ENCODE peak calls at places on chromosomes 11 and 22, in four cellular contexts. Q is activated CD4-positive, alpha-beta T cell treated with anti-CD3 and anti-CD28 coated beads for 48 hours; A is activated CD8-positive, alpha-beta T cell treated with anti-CD3 and anti-CD28 coated beads for 36 hours; R is caudate nucleus. Y is an unnamed sample.

GRCh38 chr22:49586873-49587272 is 240.8 kb downstream of the BRD1 start:
- DNase-seq in Q (no peak), A (no peak), R (no peak), Y (no peak)

GRCh38 chr22:20889904-20890303 is 27.3 kb upstream of the CRKL start:
- DNase-seq in Q (no peak), A (no peak), R (no peak), Y (no peak)

GRCh38 chr22:46846832-46847355 is 84.4 kb downstream of the TBC1D22A start:
- DNase-seq in Q (no peak), A (no peak), R (no peak), Y (no peak)

GRCh38 chr11:44018127-44018521 is 29.7 kb upstream of the ACCSL start:
- DNase-seq in Q (no peak), A (no peak), R (no peak), Y (no peak)

GRCh38 chr22:32712644-32713355 is 88.7 kb upstream of the TIMP3 start:
- DNase-seq in Q (no peak), A (no peak), R (no peak), Y (no peak)

GRCh38 chr11:106786251-106786650 is 232.0 kb downstream of the GUCY1A2 start:
- DNase-seq in Q (no peak), A (no peak), R (no peak), Y (no peak)

GRCh38 chr11:93054279-93054678 is 84.8 kb downstream of the MTNR1B start:
- DNase-seq in Q (no peak), A (no peak), R (no peak), Y (no peak)

GRCh38 chr22:38696606-38697005 is 4.1 kb downstream of the JOSD1 start:
- DNase-seq in Q (peak), A (peak), R (no peak), Y (no peak)

GRCh38 chr11:40274017-40274416 is 1185.4 kb downstream of the LRRC4C start:
- DNase-seq in Q (no peak), A (no peak), R (no peak), Y (no peak)

GRCh38 chr11:46916669-46917108 is 1.7 kb downstream of the LRP4 start:
- DNase-seq in Q (peak), A (peak), R (peak), Y (peak)

GRCh38 chr11:41943671-41944070 is 484.2 kb upstream of the LRRC4C start:
- DNase-seq in Q (no peak), A (no peak), R (no peak), Y (no peak)

GRCh38 chr11:69261116-69261515 is 32.8 kb upstream of the MYEOV start:
- DNase-seq in Q (no peak), A (no peak), R (no peak), Y (no peak)

GRCh38 chr11:108853864-108854263 is 189.0 kb downstream of the DDX10 start:
- DNase-seq in Q (no peak), A (peak), R (no peak), Y (no peak)

GRCh38 chr11:28585007-28585406 is 476.8 kb downstream of the METTL15 start:
- DNase-seq in Q (no peak), A (no peak), R (no peak), Y (no peak)

GRCh38 chr11:72354356-72355115 is 79.8 kb downstream of the CLPB start:
- DNase-seq in Q (no peak), A (no peak), R (no peak), Y (no peak)

GRCh38 chr22:32444068-32444467 is 20.2 kb downstream of the BPIFC start:
- DNase-seq in Q (peak), A (peak), R (no peak), Y (no peak)

GRCh38 chr11:65492637-65493366 is 6.0 kb upstream of the MALAT1 start:
- DNase-seq in Q (peak), A (peak), R (peak), Y (peak)

GRCh38 chr11:82811369-82811768 is 77.7 kb upstream of the FAM181B start:
- DNase-seq in Q (no peak), A (no peak), R (no peak), Y (no peak)

GRCh38 chr11:63917685-63918523 is 940 bp upstream of the RCOR2 start:
- DNase-seq in Q (peak), A (peak), R (peak), Y (peak)

GRCh38 chr11:62611705-62612365 is 740 bp downstream of the EML3 start:
- DNase-seq in Q (peak), A (peak), R (no peak), Y (no peak)

GRCh38 chr11:69656536-69657455 is 15.8 kb downstream of the CCND1 start:
- DNase-seq in Q (no peak), A (no peak), R (no peak), Y (no peak)

GRCh38 chr11:70243912-70244652 is 26.4 kb upstream of the PPFIA1 start:
- DNase-seq in Q (no peak), A (no peak), R (no peak), Y (no peak)

Y was measured in anterior cingulate cortex.